ENCODE peak calls at places on chromosomes 1 and 21, in seven cellular contexts. T is CD4-positive, alpha-beta T cell; M is spleen; K is tibial artery; G is adipocyte; V is CD8-positive, alpha-beta T cell; F is psoas muscle. I is an unnamed sample. For H3K9me3, the result is how much of the 10 kb centered on the place peaks cover.

GRCh38 chr1:62687421-62687902 is 724 bp downstream of the DOCK7 start:
- DNase-seq in T (peak), M (no peak), K (no peak), G (peak), V (peak), F (no peak), I (no peak)

GRCh38 chr21:45132841-45133573 is 58.6 kb downstream of the ADARB1 start:
- DNase-seq in T (no peak), M (no peak), K (peak), G (no peak), V (no peak), F (peak), I (no peak)

GRCh38 chr1:241834733-241835377 is 13.1 kb upstream of the EXO1 start:
- DNase-seq in T (no peak), M (no peak), K (no peak), G (peak), V (no peak), F (no peak), I (no peak)

GRCh38 chr1:109749221-109749620 is 8.4 kb upstream of the GSTM3 start:
- DNase-seq in T (no peak), M (no peak), K (no peak), G (no peak), V (no peak), F (no peak), I (no peak)

GRCh38 chr1:229624906-229625871 is 733 bp downstream of the TAF5L start:
- DNase-seq in T (peak), M (peak), K (peak), G (peak), V (peak), F (peak), I (no peak)

GRCh38 chr1:4960782-4961475 is 306.5 kb downstream of the AJAP1 start:
- DNase-seq in T (no peak), M (no peak), K (no peak), G (no peak), V (no peak), F (no peak), I (no peak)

GRCh38 chr1:66342707-66343106 is 191.2 kb upstream of the SGIP1 start:
- DNase-seq in T (no peak), M (no peak), K (no peak), G (no peak), V (no peak), F (no peak), I (no peak)

GRCh38 chr21:15857740-15858139 is 128.0 kb downstream of the USP25 start:
- DNase-seq in T (no peak), M (no peak), K (no peak), G (no peak), V (no peak), F (no peak), I (no peak)

GRCh38 chr1:230026572-230026971 is 40.5 kb upstream of the GALNT2 start:
- DNase-seq in T (no peak), M (no peak), K (no peak), G (no peak), V (no peak), F (no peak), I (no peak)

GRCh38 chr1:3890389-3891328 is 9.4 kb downstream of the C1orf174 start:
- DNase-seq in T (no peak), M (peak), K (no peak), G (no peak), V (no peak), F (no peak), I (no peak)

GRCh38 chr1:27491748-27492700 is 2.1 kb upstream of the WASF2 start:
- DNase-seq in T (no peak), M (peak), K (peak), G (peak), V (no peak), F (peak), I (no peak)

GRCh38 chr1:193310569-193310968 is 124.2 kb upstream of the B3GALT2 start:
- DNase-seq in T (no peak), M (no peak), K (no peak), G (no peak), V (no peak), F (no peak), I (no peak)

GRCh38 chr1:75203415-75204277 is 69.5 kb downstream of the LHX8 start:
- DNase-seq in T (no peak), M (no peak), K (no peak), G (peak), V (no peak), F (no peak), I (no peak)

GRCh38 chr1:75487399-75487798 is 123.5 kb downstream of the SLC44A5 start:
- DNase-seq in T (no peak), M (no peak), K (no peak), G (no peak), V (no peak), F (no peak), I (no peak)

GRCh38 chr1:26010800-26011199 is 10.8 kb upstream of the EXTL1 start:
- DNase-seq in T (no peak), M (peak), K (no peak), G (no peak), V (no peak), F (no peak), I (no peak)

GRCh38 chr1:167328762-167329483 is 108.2 kb downstream of the POU2F1 start:
- DNase-seq in T (no peak), M (peak), K (no peak), G (no peak), V (no peak), F (no peak), I (no peak)

GRCh38 chr1:198123146-198123545 is 33.7 kb upstream of the NEK7 start:
- DNase-seq in T (no peak), M (no peak), K (no peak), G (peak), V (no peak), F (no peak), I (no peak)

GRCh38 chr1:4044967-4045366 is 144.9 kb upstream of the C1orf174 start:
- DNase-seq in T (no peak), M (no peak), K (no peak), G (no peak), V (no peak), F (no peak), I (no peak)

GRCh38 chr1:106748581-106748980 is 307.9 kb upstream of the PRMT6 start:
- DNase-seq in T (no peak), M (no peak), K (no peak), G (no peak), V (no peak), F (no peak), I (no peak)
- H3K9me3 ChIP-seq in T (under half), M (under half), K (under half), G (under half), V (under half), F (under half), I (under half)

GRCh38 chr1:247962911-247963588 is 2.0 kb upstream of the OR2AK2 start:
- DNase-seq in T (no peak), M (no peak), K (no peak), G (no peak), V (no peak), F (no peak), I (no peak)

GRCh38 chr1:247966520-247967204 is 1.6 kb downstream of the OR2AK2 start:
- DNase-seq in T (no peak), M (no peak), K (no peak), G (no peak), V (no peak), F (no peak), I (no peak)

GRCh38 chr1:247961796-247962195 is 3.2 kb upstream of the OR2AK2 start:
- DNase-seq in T (no peak), M (no peak), K (no peak), G (no peak), V (no peak), F (no peak), I (no peak)

GRCh38 chr1:247964933-247965332 is at the start of gene OR2AK2:
- DNase-seq in T (no peak), M (no peak), K (no peak), G (no peak), V (no peak), F (no peak), I (no peak)
- H3K9me3 ChIP-seq in T (under half), M (under half), K (under half), G (under half), V (under half), F (under half), I (under half)

DNA sequence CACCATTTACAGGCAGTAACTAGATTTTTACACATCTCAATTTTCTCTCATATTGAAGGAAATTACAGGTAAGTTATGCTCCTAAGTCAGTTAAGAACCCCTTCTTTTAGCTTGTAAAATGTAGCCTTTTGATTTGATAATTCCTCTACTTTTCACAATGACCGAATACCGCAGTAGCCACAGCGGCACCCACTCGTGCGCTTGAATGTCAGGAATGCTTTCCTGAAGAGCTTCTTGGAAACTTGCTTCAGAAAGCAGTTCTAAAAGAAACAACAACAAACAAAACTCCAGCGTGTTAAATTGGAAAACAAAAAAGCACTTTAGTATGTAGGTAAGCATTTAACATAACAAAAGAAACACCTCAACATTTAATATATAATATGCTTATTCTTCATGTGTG is 9.9 kb upstream of the DNTTIP2 start:
- DNase-seq in T (no peak), M (no peak), K (no peak), G (no peak), V (no peak), F (no peak), I (no peak)
- H3K9me3 ChIP-seq in T (under half), M (under half), K (under half), G (under half), V (under half), F (under half), I (under half)

DNA sequence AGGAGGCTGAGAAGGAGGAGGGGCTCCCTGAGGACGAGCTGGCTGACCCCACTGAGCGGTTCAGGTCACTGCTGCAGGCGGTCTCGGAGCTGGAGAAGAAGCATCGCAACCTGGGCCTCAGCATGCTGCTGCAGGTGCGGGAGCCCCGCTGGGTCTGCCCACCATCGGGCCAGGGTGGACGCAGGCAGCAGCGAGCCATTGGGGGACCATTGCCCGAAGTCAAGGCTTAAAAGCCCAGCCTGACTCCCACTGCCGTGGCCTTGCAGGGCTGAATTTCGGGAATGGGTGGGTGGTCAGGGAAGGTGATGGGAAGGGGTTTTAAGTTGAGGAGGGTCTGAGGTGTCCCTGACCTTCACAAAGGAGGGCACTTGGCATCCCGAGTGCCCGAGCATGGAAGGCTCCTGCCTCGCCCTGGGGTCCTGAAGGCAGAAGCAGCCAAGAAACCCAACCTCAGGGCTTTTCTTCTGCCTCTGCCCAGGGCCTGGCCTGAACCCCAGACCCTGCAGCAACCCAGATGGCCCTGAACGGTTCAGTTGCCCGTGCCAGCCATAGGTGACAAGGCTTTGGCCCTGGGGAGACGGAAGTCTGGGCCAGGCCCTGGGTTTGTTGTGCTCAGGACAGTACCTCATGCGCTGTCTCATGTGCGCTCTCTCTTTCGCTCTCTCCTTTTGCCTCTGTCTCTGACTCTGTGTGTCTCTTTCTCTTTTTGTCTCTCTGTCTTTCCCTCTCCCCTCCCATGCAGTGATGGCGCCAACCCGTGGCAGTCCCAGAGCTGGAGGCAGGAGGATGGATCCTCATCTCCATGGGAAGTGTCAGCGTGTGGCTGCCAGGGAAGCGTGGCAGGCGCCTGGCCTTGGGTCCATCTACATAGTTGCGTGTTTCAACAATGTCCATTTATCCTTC is 6.2 kb downstream of the RNF187 start:
- DNase-seq in T (no peak), M (no peak), K (no peak), G (no peak), V (no peak), F (no peak), I (no peak)
- H3K9me3 ChIP-seq in T (under half), M (under half), K (under half), G (under half), V (under half), F (under half), I (under half)

GRCh38 chr1:83102630-83103071 is 896.3 kb downstream of the TTLL7 start:
- DNase-seq in T (no peak), M (no peak), K (no peak), G (peak), V (no peak), F (no peak), I (no peak)

GRCh38 chr1:83109692-83110091 is 889.2 kb downstream of the TTLL7 start:
- DNase-seq in T (no peak), M (no peak), K (no peak), G (no peak), V (no peak), F (no peak), I (no peak)

GRCh38 chr1:83110156-83110555 is 888.8 kb downstream of the TTLL7 start:
- DNase-seq in T (no peak), M (no peak), K (no peak), G (no peak), V (no peak), F (no peak), I (no peak)

GRCh38 chr1:83100133-83100532 is 898.8 kb downstream of the TTLL7 start:
- DNase-seq in T (no peak), M (no peak), K (no peak), G (no peak), V (no peak), F (no peak), I (no peak)

GRCh38 chr1:83104558-83104957 is 894.4 kb downstream of the TTLL7 start:
- DNase-seq in T (no peak), M (no peak), K (no peak), G (no peak), V (no peak), F (no peak), I (no peak)
- H3K9me3 ChIP-seq in T (under half), M (under half), K (under half), G (under half), V (under half), F (under half), I (under half)

GRCh38 chr1:2834146-2834475 is 32.6 kb upstream of the TTC34 start:
- DNase-seq in T (no peak), M (no peak), K (no peak), G (no peak), V (no peak), F (no peak), I (no peak)

GRCh38 chr1:2831596-2832212 is 30.2 kb upstream of the TTC34 start:
- DNase-seq in T (no peak), M (no peak), K (no peak), G (no peak), V (no peak), F (no peak), I (no peak)

GRCh38 chr1:2834741-2835564 is 33.5 kb upstream of the TTC34 start:
- DNase-seq in T (no peak), M (no peak), K (no peak), G (no peak), V (no peak), F (no peak), I (no peak)

GRCh38 chr1:2832506-2833453 is 31.3 kb upstream of the TTC34 start:
- DNase-seq in T (no peak), M (no peak), K (no peak), G (no peak), V (no peak), F (no peak), I (no peak)

GRCh38 chr1:2833454-2834145 is 32.1 kb upstream of the TTC34 start:
- DNase-seq in T (peak), M (no peak), K (no peak), G (no peak), V (no peak), F (no peak), I (no peak)
- H3K9me3 ChIP-seq in T (under half), M (under half), K (under half), G (under half), V (under half), F (under half), I (under half)

DNA sequence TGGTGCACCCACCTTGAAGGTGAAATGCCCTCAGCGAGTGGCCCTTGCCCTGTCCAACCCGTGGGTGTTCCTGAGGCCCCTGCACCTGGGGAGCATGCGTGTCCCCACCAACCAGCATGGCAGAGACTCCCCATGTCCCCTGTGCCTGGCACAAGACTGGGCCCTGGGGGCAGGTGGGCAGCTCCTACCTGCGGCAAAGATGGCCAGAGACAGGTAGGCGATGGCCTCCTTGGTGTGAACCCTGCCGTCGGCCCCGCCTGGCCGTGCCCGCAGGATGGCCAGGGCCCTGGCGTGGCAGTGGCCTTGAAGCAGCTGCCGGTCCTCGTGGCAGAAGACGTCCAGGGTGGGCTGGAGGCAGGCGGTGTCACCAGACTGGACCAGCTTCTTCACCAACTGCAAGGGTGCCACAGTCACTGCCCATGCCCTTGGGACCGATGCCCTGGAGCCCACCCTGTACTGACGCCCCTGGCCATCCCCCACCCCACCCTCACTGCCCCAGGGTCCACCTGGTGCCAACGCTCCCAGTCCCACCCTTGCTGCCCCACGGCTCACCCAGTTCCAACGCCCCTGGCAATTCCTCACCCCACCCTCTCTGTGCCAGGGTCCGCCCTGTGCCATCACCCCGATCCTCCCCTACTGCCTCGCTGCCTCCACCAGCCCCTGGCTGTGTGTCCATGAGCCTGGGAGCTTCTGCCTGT is 15.7 kb downstream of the TTC34 start:
- DNase-seq in T (peak), M (peak), K (peak), G (no peak), V (no peak), F (peak), I (no peak)
- H3K9me3 ChIP-seq in T (under half), M (under half), K (under half), G (under half), V (under half), F (under half), I (under half)

GRCh38 chr1:183885142-183885735 is 80.3 kb downstream of the RGL1 start:
- DNase-seq in T (no peak), M (no peak), K (no peak), G (no peak), V (no peak), F (no peak), I (no peak)

GRCh38 chr1:183891158-183891557 is 86.2 kb downstream of the RGL1 start:
- DNase-seq in T (no peak), M (no peak), K (no peak), G (no peak), V (no peak), F (no peak), I (no peak)

GRCh38 chr1:183889095-183889494 is 84.2 kb downstream of the RGL1 start:
- DNase-seq in T (no peak), M (no peak), K (no peak), G (no peak), V (no peak), F (no peak), I (no peak)

GRCh38 chr1:183884512-183884911 is 79.6 kb downstream of the RGL1 start:
- DNase-seq in T (no peak), M (no peak), K (no peak), G (no peak), V (no peak), F (no peak), I (no peak)

GRCh38 chr1:183887826-183888819 is 83.2 kb downstream of the RGL1 start:
- DNase-seq in T (no peak), M (no peak), K (no peak), G (no peak), V (no peak), F (no peak), I (no peak)
- H3K9me3 ChIP-seq in T (under half), M (under half), K (under half), G (under half), V (under half), F (under half), I (under half)